ENCODE peak calls at places on chromosomes 12 and 14, in six cellular contexts. V is A549; S is brain microvascular endothelial cell; L is GM19239; N is amniotic stem cell; B is natural killer cell treated with Interleukin-12 subunit alpha and Interleukin-12 subunit beta and Interleukin-15 and Interleukin-18, amount 100 ng/mL, for 72 hours. Y is an unnamed sample.

GRCh38 chr12:13365782-13366366 is 169.3 kb downstream of the EMP1 start:
- DNase-seq in S (no peak), V (no peak), L (no peak), B (no peak), N (no peak), Y (no peak)

GRCh38 chr14:50225067-50225973 is 6.1 kb downstream of the SOS2 start:
- DNase-seq in V (no peak), B (no peak), N (peak; percentile 9), S (peak; percentile 82), L (no peak), Y (peak; percentile 65)

GRCh38 chr12:38324896-38325295 is 8.3 kb downstream of the ALG10B start:
- DNase-seq in V (no peak), S (no peak), N (no peak), L (no peak), B (no peak), Y (no peak)

GRCh38 chr12:16492820-16493797 is 112.9 kb downstream of the LMO3 start:
- DNase-seq in L (no peak), B (no peak), V (no peak), N (no peak), S (no peak), Y (no peak)

GRCh38 chr12:99154264-99154982 is 493.1 kb upstream of the GARIN6 start:
- DNase-seq in V (no peak), S (no peak), N (no peak), B (no peak), L (no peak), Y (no peak)

GRCh38 chr14:53304726-53305381 is 151.7 kb upstream of the DDHD1 start:
- DNase-seq in S (no peak), B (no peak), L (no peak), V (no peak), N (no peak), Y (peak; percentile 33)

GRCh38 chr12:123050331-123050809 is 69.9 kb downstream of the ARL6IP4 start:
- DNase-seq in V (no peak), B (no peak), L (no peak), N (no peak), S (peak; percentile 51), Y (peak; percentile 88)

GRCh38 chr14:50082308-50082742 is 34.0 kb downstream of the VCPKMT start:
- DNase-seq in N (no peak), S (no peak), B (no peak), L (no peak), V (no peak), Y (no peak)

GRCh38 chr14:69288001-69288771 is 28.2 kb downstream of the GALNT16 start:
- DNase-seq in B (no peak), S (no peak), N (no peak), L (no peak), V (peak; percentile 46), Y (peak; percentile 66)

GRCh38 chr14:68199465-68200145 is 380.0 kb downstream of the RAD51B start:
- DNase-seq in N (no peak), V (no peak), B (no peak), S (peak; percentile 82), L (no peak), Y (no peak)

GRCh38 chr12:90076851-90077319 is 368.2 kb upstream of the ATP2B1 start:
- DNase-seq in V (no peak), S (no peak), L (no peak), B (no peak), N (no peak), Y (peak; percentile 18)

GRCh38 chr14:93949511-93950075 is 22.4 kb downstream of the FAM181A start:
- DNase-seq in S (no peak), B (no peak), V (no peak), L (no peak), N (no peak), Y (no peak)

GRCh38 chr14:49550284-49551184 is 35.6 kb downstream of the RPS29 start:
- DNase-seq in S (no peak), B (no peak), L (no peak), V (no peak), N (no peak), Y (peak; percentile 8)

GRCh38 chr14:24123465-24124417 is 6.7 kb upstream of the FITM1 start:
- DNase-seq in V (no peak), B (peak; percentile 31), N (no peak), L (no peak), S (no peak), Y (no peak)

GRCh38 chr14:91329615-91330014 is 85.1 kb upstream of the GPR68 start:
- DNase-seq in N (no peak), L (no peak), S (no peak), V (no peak), B (no peak), Y (no peak)

GRCh38 chr12:123265851-123266678 is 5.6 kb downstream of the CDK2AP1 start:
- DNase-seq in B (no peak), N (no peak), V (no peak), L (no peak), S (no peak), Y (no peak)

GRCh38 chr12:123062682-123063426 is 82.4 kb downstream of the ARL6IP4 start:
- DNase-seq in L (no peak), V (peak; percentile 42), S (peak; percentile 57), B (no peak), N (peak; percentile 49), Y (peak; percentile 89)

GRCh38 chr14:68675233-68675577 is 117.7 kb downstream of the ZFP36L1 start:
- DNase-seq in B (no peak), S (no peak), N (no peak), L (no peak), V (no peak), Y (no peak)

GRCh38 chr12:132222096-132222807 is 78.0 kb downstream of the NOC4L start:
- DNase-seq in N (no peak), V (peak; percentile 52), S (peak; percentile 5), B (peak; percentile 63), L (no peak), Y (peak; percentile 6)

GRCh38 chr14:71692496-71692895 is 239.7 kb upstream of the RGS6 start:
- DNase-seq in L (no peak), B (no peak), N (no peak), V (no peak), S (no peak), Y (peak; percentile 56)

GRCh38 chr12:28065374-28065773 is 92.8 kb upstream of the PTHLH start:
- DNase-seq in S (no peak), B (no peak), N (no peak), V (no peak), L (no peak), Y (no peak)

GRCh38 chr12:91406920-91407341 is 224.3 kb upstream of the DCN start:
- DNase-seq in V (peak; percentile 20), S (peak; percentile 45), L (no peak), B (no peak), N (no peak), Y (peak; percentile 34)

GRCh38 chr14:35956376-35957000 is 130.3 kb downstream of the BRMS1L start:
- DNase-seq in B (no peak), L (no peak), S (no peak), N (no peak), V (no peak), Y (no peak)

GRCh38 chr12:105961821-105962671 is 176.7 kb downstream of the NUAK1 start:
- DNase-seq in B (no peak), V (no peak), N (no peak), L (no peak), S (no peak), Y (no peak)

GRCh38 chr12:51818567-51819300 is 29.8 kb downstream of the FIGNL2 start:
- DNase-seq in S (peak; percentile 49), V (no peak), B (no peak), L (no peak), N (no peak), Y (peak; percentile 22)

GRCh38 chr12:48767047-48767446 is 21.8 kb downstream of the ADCY6 start:
- DNase-seq in V (no peak), S (no peak), L (no peak), B (no peak), N (no peak), Y (peak; percentile 24)

GRCh38 chr12:46373303-46374182 is 970 bp upstream of the SLC38A2 start:
- DNase-seq in N (peak; percentile 33), S (no peak), L (no peak), B (peak; percentile 63), V (peak; percentile 68), Y (peak; percentile 82)

GRCh38 chr14:99686557-99687283 is 2.6 kb downstream of the CYP46A1 start:
- DNase-seq in V (no peak), L (no peak), N (no peak), B (no peak), S (no peak), Y (no peak)

GRCh38 chr12:10959777-10960176 is 20.7 kb upstream of the TAS2R14 start:
- DNase-seq in N (no peak), B (no peak), V (no peak), S (no peak), L (no peak), Y (no peak)

GRCh38 chr12:62588916-62589315 is 122.3 kb downstream of the MON2 start:
- DNase-seq in L (no peak), V (no peak), S (peak; percentile 38), N (no peak), B (no peak), Y (peak; percentile 9)

GRCh38 chr12:52029686-52030085 is 21.6 kb upstream of the NR4A1 start:
- DNase-seq in B (no peak), L (no peak), S (peak; percentile 78), N (no peak), V (peak; percentile 62), Y (peak; percentile 85)

GRCh38 chr14:94681300-94682060 is 69.3 kb downstream of the SERPINA3 start:
- DNase-seq in N (peak; percentile 3), B (no peak), S (peak; percentile 60), V (peak; percentile 69), L (no peak), Y (no peak)

GRCh38 chr14:98371141-98371540 is 900.9 kb downstream of the BCL11B start:
- DNase-seq in N (no peak), L (no peak), V (no peak), S (no peak), B (no peak), Y (no peak)

GRCh38 chr12:113933201-113933786 is 32.8 kb downstream of the RBM19 start:
- DNase-seq in B (peak; percentile 22), S (peak; percentile 89), L (no peak), V (no peak), N (no peak), Y (peak; percentile 90)

Y was measured in mesenchymal stem cell.